ENCODE peak calls at places on chromosome 6, in four cellular contexts. One of them, this sample, is unnamed.

GRCh38 chr6:126063512-126064146 is 77.3 kb downstream of the TRMT11 start:
- DNase-seq in mammary epithelial cell: no peak
- DNase-seq in CD8-positive, alpha-beta T cell: no peak
- DNase-seq in AG04450: peak
- DNase-seq in this sample: peak

GRCh38 chr6:124008689-124009371 is 205.2 kb downstream of the NKAIN2 start:
- DNase-seq in mammary epithelial cell: no peak
- DNase-seq in CD8-positive, alpha-beta T cell: no peak
- DNase-seq in AG04450: no peak
- DNase-seq in this sample: no peak

GRCh38 chr6:37113976-37114375 is 56.0 kb upstream of the PIM1 start:
- DNase-seq in mammary epithelial cell: no peak
- DNase-seq in CD8-positive, alpha-beta T cell: no peak
- DNase-seq in AG04450: no peak
- DNase-seq in this sample: no peak

GRCh38 chr6:151384151-151384550 is 7.2 kb downstream of the ZBTB2 start:
- DNase-seq in mammary epithelial cell: no peak
- DNase-seq in CD8-positive, alpha-beta T cell: no peak
- DNase-seq in AG04450: no peak
- DNase-seq in this sample: no peak

GRCh38 chr6:66198062-66198624 is 491.1 kb upstream of the EYS start:
- DNase-seq in mammary epithelial cell: no peak
- DNase-seq in CD8-positive, alpha-beta T cell: no peak
- DNase-seq in AG04450: no peak
- DNase-seq in this sample: no peak

GRCh38 chr6:75206338-75207210 is 721 bp upstream of the COL12A1 start:
- DNase-seq in mammary epithelial cell: no peak
- DNase-seq in CD8-positive, alpha-beta T cell: no peak
- DNase-seq in AG04450: no peak
- DNase-seq in this sample: peak

GRCh38 chr6:166101819-166102419 is 65.7 kb downstream of the TBXT start:
- DNase-seq in mammary epithelial cell: no peak
- DNase-seq in CD8-positive, alpha-beta T cell: no peak
- DNase-seq in AG04450: no peak
- DNase-seq in this sample: no peak

GRCh38 chr6:125195526-125195925 is 42.0 kb downstream of the TPD52L1 start:
- DNase-seq in mammary epithelial cell: no peak
- DNase-seq in CD8-positive, alpha-beta T cell: no peak
- DNase-seq in AG04450: no peak
- DNase-seq in this sample: no peak

GRCh38 chr6:108989700-108990099 is 104.9 kb downstream of the SESN1 start:
- DNase-seq in mammary epithelial cell: no peak
- DNase-seq in CD8-positive, alpha-beta T cell: no peak
- DNase-seq in AG04450: no peak
- DNase-seq in this sample: no peak

GRCh38 chr6:137661601-137662000 is 167.4 kb upstream of the OLIG3 start:
- DNase-seq in mammary epithelial cell: peak
- DNase-seq in CD8-positive, alpha-beta T cell: peak
- DNase-seq in AG04450: no peak
- DNase-seq in this sample: no peak

GRCh38 chr6:127990081-127990480 is 89.2 kb upstream of the THEMIS start:
- DNase-seq in mammary epithelial cell: no peak
- DNase-seq in CD8-positive, alpha-beta T cell: no peak
- DNase-seq in AG04450: no peak
- DNase-seq in this sample: no peak

GRCh38 chr6:127547909-127548649 is 28.9 kb upstream of the C6orf58 start:
- DNase-seq in mammary epithelial cell: no peak
- DNase-seq in CD8-positive, alpha-beta T cell: no peak
- DNase-seq in AG04450: no peak
- DNase-seq in this sample: no peak

GRCh38 chr6:141359953-141360352 is 772.8 kb upstream of the GJE1 start:
- DNase-seq in mammary epithelial cell: no peak
- DNase-seq in CD8-positive, alpha-beta T cell: no peak
- DNase-seq in AG04450: no peak
- DNase-seq in this sample: peak

GRCh38 chr6:108570518-108570917 is 9.8 kb downstream of the FOXO3 start:
- DNase-seq in mammary epithelial cell: no peak
- DNase-seq in CD8-positive, alpha-beta T cell: no peak
- DNase-seq in AG04450: no peak
- DNase-seq in this sample: no peak

GRCh38 chr6:125781307-125781868 is 9.4 kb upstream of the NCOA7 start:
- DNase-seq in mammary epithelial cell: no peak
- DNase-seq in CD8-positive, alpha-beta T cell: peak
- DNase-seq in AG04450: no peak
- DNase-seq in this sample: no peak

GRCh38 chr6:141107562-141108160 is 1025.1 kb upstream of the GJE1 start:
- DNase-seq in mammary epithelial cell: peak
- DNase-seq in CD8-positive, alpha-beta T cell: no peak
- DNase-seq in AG04450: no peak
- DNase-seq in this sample: peak

GRCh38 chr6:7129784-7130569 is 22.2 kb downstream of the RREB1 start:
- DNase-seq in mammary epithelial cell: no peak
- DNase-seq in CD8-positive, alpha-beta T cell: no peak
- DNase-seq in AG04450: no peak
- DNase-seq in this sample: peak

GRCh38 chr6:19070520-19070919 is 683.4 kb downstream of the RNF144B start:
- DNase-seq in mammary epithelial cell: no peak
- DNase-seq in CD8-positive, alpha-beta T cell: no peak
- DNase-seq in AG04450: no peak
- DNase-seq in this sample: no peak

GRCh38 chr6:146905313-146905712 is 298.9 kb upstream of the STXBP5 start:
- DNase-seq in mammary epithelial cell: peak
- DNase-seq in CD8-positive, alpha-beta T cell: no peak
- DNase-seq in AG04450: no peak
- DNase-seq in this sample: peak

GRCh38 chr6:126066068-126067048 is 80.0 kb downstream of the TRMT11 start:
- DNase-seq in mammary epithelial cell: no peak
- DNase-seq in CD8-positive, alpha-beta T cell: no peak
- DNase-seq in AG04450: no peak
- DNase-seq in this sample: no peak

GRCh38 chr6:70310063-70310694 is 7.3 kb upstream of the COL9A1 start:
- DNase-seq in mammary epithelial cell: peak
- DNase-seq in CD8-positive, alpha-beta T cell: no peak
- DNase-seq in AG04450: no peak
- DNase-seq in this sample: peak

GRCh38 chr6:136408205-136408604 is 118.6 kb upstream of the BCLAF1 start:
- DNase-seq in mammary epithelial cell: peak
- DNase-seq in CD8-positive, alpha-beta T cell: no peak
- DNase-seq in AG04450: no peak
- DNase-seq in this sample: no peak

GRCh38 chr6:107543088-107543487 is 53.2 kb downstream of the SOBP start:
- DNase-seq in mammary epithelial cell: no peak
- DNase-seq in CD8-positive, alpha-beta T cell: no peak
- DNase-seq in AG04450: no peak
- DNase-seq in this sample: no peak

GRCh38 chr6:35566794-35567193 is 54.1 kb upstream of the TULP1 start:
- DNase-seq in mammary epithelial cell: no peak
- DNase-seq in CD8-positive, alpha-beta T cell: no peak
- DNase-seq in AG04450: no peak
- DNase-seq in this sample: no peak

GRCh38 chr6:5308066-5308465 is 46.8 kb downstream of the FARS2 start:
- DNase-seq in mammary epithelial cell: peak
- DNase-seq in CD8-positive, alpha-beta T cell: no peak
- DNase-seq in AG04450: no peak
- DNase-seq in this sample: no peak

GRCh38 chr6:138455746-138456392 is 43.4 kb downstream of the NHSL1 start:
- DNase-seq in mammary epithelial cell: peak
- DNase-seq in CD8-positive, alpha-beta T cell: no peak
- DNase-seq in AG04450: no peak
- DNase-seq in this sample: peak

GRCh38 chr6:20965915-20966314 is 431.7 kb downstream of the CDKAL1 start:
- DNase-seq in mammary epithelial cell: no peak
- DNase-seq in CD8-positive, alpha-beta T cell: no peak
- DNase-seq in AG04450: no peak
- DNase-seq in this sample: no peak

GRCh38 chr6:152979116-152979515 is 3.7 kb downstream of the FBXO5 start:
- DNase-seq in mammary epithelial cell: no peak
- DNase-seq in CD8-positive, alpha-beta T cell: no peak
- DNase-seq in AG04450: no peak
- DNase-seq in this sample: no peak

GRCh38 chr6:100475554-100476325 is 11.0 kb upstream of the SIM1 start:
- DNase-seq in mammary epithelial cell: peak
- DNase-seq in CD8-positive, alpha-beta T cell: no peak
- DNase-seq in AG04450: no peak
- DNase-seq in this sample: no peak

GRCh38 chr6:156953478-156954146 is 176.4 kb downstream of the ARID1B start:
- DNase-seq in mammary epithelial cell: peak
- DNase-seq in CD8-positive, alpha-beta T cell: peak
- DNase-seq in AG04450: peak
- DNase-seq in this sample: peak

GRCh38 chr6:145119091-145119490 is 616.2 kb downstream of the EPM2A start:
- DNase-seq in mammary epithelial cell: no peak
- DNase-seq in CD8-positive, alpha-beta T cell: no peak
- DNase-seq in AG04450: no peak
- DNase-seq in this sample: no peak

GRCh38 chr6:114783083-114783482 is 440.3 kb upstream of the HS3ST5 start:
- DNase-seq in mammary epithelial cell: peak
- DNase-seq in CD8-positive, alpha-beta T cell: no peak
- DNase-seq in AG04450: no peak
- DNase-seq in this sample: no peak

GRCh38 chr6:15033850-15034203 is 212.0 kb upstream of the JARID2 start:
- DNase-seq in mammary epithelial cell: no peak
- DNase-seq in CD8-positive, alpha-beta T cell: no peak
- DNase-seq in AG04450: no peak
- DNase-seq in this sample: no peak

GRCh38 chr6:110626442-110626841 is 150.0 kb upstream of the SLC22A16 start:
- DNase-seq in mammary epithelial cell: no peak
- DNase-seq in CD8-positive, alpha-beta T cell: no peak
- DNase-seq in AG04450: no peak
- DNase-seq in this sample: no peak

GRCh38 chr6:101302593-101302992 is 90.9 kb upstream of the GRIK2 start:
- DNase-seq in mammary epithelial cell: peak
- DNase-seq in CD8-positive, alpha-beta T cell: no peak
- DNase-seq in AG04450: no peak
- DNase-seq in this sample: no peak

GRCh38 chr6:80520195-80520594 is 413.7 kb downstream of the BCKDHB start:
- DNase-seq in mammary epithelial cell: peak
- DNase-seq in CD8-positive, alpha-beta T cell: no peak
- DNase-seq in AG04450: peak
- DNase-seq in this sample: no peak

GRCh38 chr6:117136702-117137101 is 128.7 kb upstream of the VGLL2 start:
- DNase-seq in mammary epithelial cell: no peak
- DNase-seq in CD8-positive, alpha-beta T cell: no peak
- DNase-seq in AG04450: no peak
- DNase-seq in this sample: no peak

GRCh38 chr6:161850572-161850971 is 576.7 kb upstream of the AGPAT4 start:
- DNase-seq in mammary epithelial cell: no peak
- DNase-seq in CD8-positive, alpha-beta T cell: no peak
- DNase-seq in AG04450: no peak
- DNase-seq in this sample: no peak

DNA sequence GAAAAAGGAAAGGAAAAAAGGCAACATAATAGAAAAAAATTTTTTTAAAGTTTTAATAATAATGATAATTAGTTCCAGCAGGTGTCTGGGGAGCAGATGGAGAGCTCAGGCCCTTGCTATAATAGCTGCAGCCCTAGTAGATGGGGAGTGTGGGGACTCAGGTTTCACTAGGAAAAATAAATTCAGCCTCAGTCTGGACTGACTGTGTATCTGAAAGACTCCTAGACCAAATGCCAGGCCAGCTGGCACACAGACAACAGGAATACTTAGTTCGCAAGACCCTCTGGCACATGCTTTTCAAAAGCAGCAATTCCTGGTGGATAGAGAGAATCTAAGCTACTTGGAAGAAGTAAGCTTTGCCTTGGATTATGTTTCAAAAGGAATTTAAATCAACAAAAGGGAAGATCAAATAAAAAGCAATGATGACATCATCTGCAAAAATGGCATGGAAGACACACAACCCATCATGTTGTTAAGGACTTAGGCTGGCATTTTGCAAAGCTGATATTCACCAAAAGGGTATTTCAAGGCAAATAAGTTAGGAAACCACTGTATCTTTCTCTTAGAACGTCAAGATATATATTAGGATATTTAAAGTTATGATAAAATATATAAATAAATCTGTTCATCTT is 107.8 kb downstream of the RNGTT start:
- DNase-seq in mammary epithelial cell: no peak
- DNase-seq in CD8-positive, alpha-beta T cell: no peak
- DNase-seq in AG04450: no peak
- DNase-seq in this sample: no peak
- H3K27ac ChIP-seq in mammary epithelial cell: no peak
- H3K27ac ChIP-seq in CD8-positive, alpha-beta T cell: no peak
- H3K27ac ChIP-seq in AG04450: no peak
- H3K27ac ChIP-seq in this sample: no peak

GRCh38 chr6:159716247-159717086 is 10.8 kb upstream of the WTAP start:
- DNase-seq in mammary epithelial cell: peak
- DNase-seq in CD8-positive, alpha-beta T cell: no peak
- DNase-seq in AG04450: peak
- DNase-seq in this sample: peak
- H3K4me3 ChIP-seq in mammary epithelial cell: no peak
- H3K4me3 ChIP-seq in CD8-positive, alpha-beta T cell: no peak
- H3K4me3 ChIP-seq in AG04450: no peak
- H3K4me3 ChIP-seq in this sample: no peak

DNA sequence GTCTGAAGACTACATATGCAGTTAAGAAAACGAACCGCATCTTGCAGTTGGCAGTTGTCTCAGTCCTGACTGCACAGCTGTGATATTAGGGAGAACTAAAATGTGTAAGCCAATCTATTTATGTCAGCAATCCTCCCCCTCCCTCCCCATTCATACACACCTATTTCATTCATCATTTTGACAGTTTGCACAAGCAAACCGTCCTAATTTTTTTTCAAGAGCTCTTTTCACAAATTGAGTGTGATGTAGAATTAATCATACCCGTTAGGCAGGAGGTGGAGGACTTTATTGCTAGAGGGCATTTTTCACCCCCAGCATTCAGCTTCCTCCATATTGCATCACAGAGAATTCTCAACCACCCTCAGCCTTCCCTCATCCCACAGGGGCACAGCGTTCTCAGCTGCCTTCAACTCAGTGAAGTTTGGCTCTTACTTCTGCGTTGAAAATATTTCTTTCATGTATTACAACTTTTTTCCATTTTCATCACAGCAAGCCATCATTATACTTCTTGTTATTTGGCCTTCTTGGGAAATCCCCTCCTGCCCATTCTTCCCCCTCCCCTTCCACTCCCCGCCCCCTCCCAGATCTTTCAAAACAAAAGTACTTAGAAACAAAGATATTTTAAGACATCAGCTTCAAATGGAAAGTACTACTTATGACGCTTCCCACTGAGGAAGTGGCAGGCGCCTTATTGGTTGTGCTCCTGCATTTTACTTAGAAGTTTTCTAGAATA is 37.5 kb downstream of the NOX3 start:
- DNase-seq in mammary epithelial cell: peak
- DNase-seq in CD8-positive, alpha-beta T cell: peak
- DNase-seq in AG04450: no peak
- DNase-seq in this sample: peak
- H3K27ac ChIP-seq in mammary epithelial cell: no peak
- H3K27ac ChIP-seq in CD8-positive, alpha-beta T cell: peak
- H3K27ac ChIP-seq in AG04450: no peak
- H3K27ac ChIP-seq in this sample: peak

GRCh38 chr6:73858376-73858775 is 162.4 kb downstream of the CD109 start:
- DNase-seq in mammary epithelial cell: no peak
- DNase-seq in CD8-positive, alpha-beta T cell: no peak
- DNase-seq in AG04450: no peak
- DNase-seq in this sample: no peak

GRCh38 chr6:73857341-73857890 is 161.4 kb downstream of the CD109 start:
- DNase-seq in mammary epithelial cell: no peak
- DNase-seq in CD8-positive, alpha-beta T cell: no peak
- DNase-seq in AG04450: no peak
- DNase-seq in this sample: no peak

GRCh38 chr6:73860303-73860702 is 164.3 kb downstream of the CD109 start:
- DNase-seq in mammary epithelial cell: no peak
- DNase-seq in CD8-positive, alpha-beta T cell: no peak
- DNase-seq in AG04450: no peak
- DNase-seq in this sample: no peak

GRCh38 chr6:73854998-73855718 is 159.2 kb downstream of the CD109 start:
- DNase-seq in mammary epithelial cell: peak
- DNase-seq in CD8-positive, alpha-beta T cell: peak
- DNase-seq in AG04450: peak
- DNase-seq in this sample: peak
- H3K4me3 ChIP-seq in mammary epithelial cell: no peak
- H3K4me3 ChIP-seq in CD8-positive, alpha-beta T cell: no peak
- H3K4me3 ChIP-seq in AG04450: no peak
- H3K4me3 ChIP-seq in this sample: no peak